ENCODE peak calls at places on chromosomes 5 and 9, in four cellular contexts. C is psoas muscle, Y is mesendoderm, R is transverse colon. U is an unnamed sample.

GRCh38 chr9:97933573-97933972 is 4.4 kb downstream of the HEMGN start:
- DNase-seq in Y (no peak), R (no peak), C (no peak), U (no peak)

GRCh38 chr9:118630931-118631595 is 738.2 kb downstream of the BRINP1 start:
- DNase-seq in Y (no peak), R (no peak), C (no peak), U (no peak)

GRCh38 chr5:80989883-80990282 is 29.7 kb downstream of the RASGRF2 start:
- DNase-seq in R (no peak), Y (no peak), C (no peak), U (no peak)

GRCh38 chr5:74164725-74165226 is 475.8 kb downstream of the ENC1 start:
- DNase-seq in Y (no peak), R (no peak), C (peak; percentile 25), U (no peak)

GRCh38 chr5:58921106-58921505 is 338.2 kb downstream of the RAB3C start:
- DNase-seq in C (no peak), R (no peak), Y (no peak), U (no peak)

GRCh38 chr9:37371565-37372464 is 50.7 kb upstream of the GRHPR start:
- DNase-seq in Y (no peak), R (no peak), C (no peak), U (no peak)

GRCh38 chr9:69771775-69772418 is 12.1 kb upstream of the PTAR1 start:
- DNase-seq in R (no peak), Y (no peak), C (no peak), U (no peak)

GRCh38 chr5:149379177-149379761 is at the start of gene IL17B:
- DNase-seq in C (no peak), Y (no peak), R (no peak), U (peak; percentile 70)

GRCh38 chr9:121725008-121725795 is 73.8 kb downstream of the DAB2IP start:
- DNase-seq in R (peak; percentile 77), Y (no peak), C (peak; percentile 94), U (peak; percentile 96)

GRCh38 chr9:98726735-98727134 is 18.0 kb upstream of the GABBR2 start:
- DNase-seq in R (no peak), Y (peak; percentile 8), C (no peak), U (no peak)

GRCh38 chr5:120464627-120465280 is 654 bp downstream of the PRR16 start:
- DNase-seq in R (peak; percentile 23), C (peak; percentile 56), Y (peak; percentile 71), U (peak; percentile 79)

GRCh38 chr5:60243713-60244112 is 350.2 kb upstream of the PDE4D start:
- DNase-seq in R (no peak), C (no peak), Y (no peak), U (no peak)

GRCh38 chr9:90905079-90905478 is 103.5 kb downstream of the SYK start:
- DNase-seq in C (no peak), R (no peak), Y (peak; percentile 28), U (no peak)

GRCh38 chr5:28523416-28523815 is 1485.0 kb upstream of the CDH9 start:
- DNase-seq in Y (no peak), R (no peak), C (no peak), U (no peak)

GRCh38 chr5:154779105-154779504 is 23.9 kb downstream of the LARP1 start:
- DNase-seq in Y (no peak), R (no peak), C (no peak), U (no peak)

GRCh38 chr9:112348993-112349333 is 15.5 kb upstream of the PTBP3 start:
- DNase-seq in C (no peak), R (no peak), Y (no peak), U (no peak)

GRCh38 chr5:65925094-65925600 is 1.2 kb upstream of the ERBIN start:
- DNase-seq in C (peak; percentile 62), R (peak; percentile 82), Y (peak; percentile 85), U (peak; percentile 87)

GRCh38 chr5:126119894-126120442 is 303.2 kb upstream of the GRAMD2B start:
- DNase-seq in R (no peak), Y (no peak), C (no peak), U (no peak)

GRCh38 chr5:9621379-9621903 is 8.7 kb downstream of the TAS2R1 start:
- DNase-seq in Y (peak; percentile 69), R (no peak), C (no peak), U (no peak)

GRCh38 chr5:1226231-1226630 is 1.1 kb downstream of the SLC6A18 start:
- DNase-seq in Y (no peak), R (no peak), C (no peak), U (no peak)

GRCh38 chr9:138116521-138116920 is 238.9 kb downstream of the CACNA1B start:
- DNase-seq in Y (no peak), C (no peak), R (no peak), U (no peak)

GRCh38 chr5:10353241-10354047 is at the start of gene MARCHF6:
- DNase-seq in R (peak; percentile 98), Y (peak; percentile 98), C (peak; percentile 95), U (peak; percentile 97)

GRCh38 chr9:100091650-100092049 is 7.2 kb downstream of the ERP44 start:
- DNase-seq in Y (no peak), C (no peak), R (no peak), U (no peak)

GRCh38 chr5:174516741-174517140 is 207.6 kb upstream of the MSX2 start:
- DNase-seq in R (no peak), Y (no peak), C (no peak), U (no peak)
- H3K27me3 ChIP-seq in R (peaks cover 13% of the 10 kb centered on the region), Y (no peaks in the 10 kb centered on the region), C (peaks cover 8% of the 10 kb centered on the region), U (no peaks in the 10 kb centered on the region)

GRCh38 chr9:124045830-124046177 is 34.2 kb downstream of the LHX2 start:
- DNase-seq in R (no peak), Y (no peak), C (no peak), U (no peak)
- H3K4me3 ChIP-seq in R (no peak overlapping the region), Y (no peak overlapping the region), C (peak overlapping the region; percentile 56), U (no peak overlapping the region)

GRCh38 chr5:135400866-135401265 is 1.8 kb upstream of the MACROH2A1 start:
- DNase-seq in C (no peak), R (no peak), Y (peak; percentile 38), U (no peak)
- H3K27me3 ChIP-seq in C (no peaks in the 10 kb centered on the region), R (no peaks in the 10 kb centered on the region), Y (peaks cover 2% of the 10 kb centered on the region), U (no peaks in the 10 kb centered on the region)

DNA sequence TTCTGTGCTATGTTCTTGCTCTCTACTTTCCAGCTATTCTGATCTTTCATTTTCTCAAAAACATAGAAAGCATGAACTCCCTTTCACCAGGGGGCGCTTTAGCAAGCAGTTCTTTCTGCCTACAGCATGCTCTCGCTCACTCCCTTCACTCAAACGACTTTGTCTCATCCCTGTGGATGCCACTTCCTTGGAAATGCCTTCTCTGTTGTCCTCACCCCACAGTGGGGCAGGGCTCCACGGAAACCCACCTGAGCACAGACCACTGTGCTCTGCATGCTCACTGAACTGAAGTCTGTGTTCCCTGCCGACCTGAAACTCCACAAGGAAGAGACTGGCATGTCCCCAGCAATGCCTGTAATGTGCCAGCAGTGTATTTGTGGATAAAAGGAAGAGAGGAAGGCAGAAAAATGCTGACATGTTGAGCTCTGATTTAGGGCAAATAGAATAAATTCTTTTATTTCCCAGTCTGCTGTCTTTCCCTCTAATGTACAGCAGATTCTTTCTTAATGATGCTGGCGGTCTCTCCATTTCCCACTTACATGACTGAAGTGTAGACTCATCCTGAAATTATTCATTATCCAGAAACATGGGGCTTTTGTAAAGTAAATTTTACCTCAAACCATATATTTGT is 4.9 kb upstream of the ROR2 start:
- DNase-seq in C (no peak), R (peak; percentile 69), Y (peak; percentile 83), U (no peak)
- H3K4me3 ChIP-seq in C (no peak overlapping the region), R (no peak overlapping the region), Y (no peak overlapping the region), U (no peak overlapping the region)